ENCODE peak calls at places on chromosomes 5 and 9, in six cellular contexts. T is SJSA1, L is NCI-H748 treated with DMSO at 0.1 percent for 48 hours, P is H54, H is IMR-90, R is Kasumi-1. M is an unnamed sample.

GRCh38 chr5:114362197-114362976 is 517 bp downstream of the KCNN2 start:
- DNase-seq in T (peak), L (no peak), P (no peak), H (peak), R (no peak), M (no peak)

GRCh38 chr9:71758785-71759184 is 9.5 kb downstream of the CEMIP2 start:
- DNase-seq in T (no peak), L (peak), P (no peak), H (peak), R (no peak), M (peak)

GRCh38 chr5:173456751-173457171 is 128.5 kb upstream of the STC2 start:
- DNase-seq in T (peak), L (no peak), P (no peak), H (peak), R (peak), M (no peak)

GRCh38 chr5:179914032-179914755 is 6.5 kb upstream of the TBC1D9B start:
- DNase-seq in T (no peak), L (no peak), P (peak), H (peak), R (peak), M (no peak)

GRCh38 chr5:119269061-119269579 is 86.7 kb upstream of the TNFAIP8 start:
- DNase-seq in T (no peak), L (peak), P (no peak), H (peak), R (peak), M (no peak)

GRCh38 chr9:106830527-106831140 is 32.3 kb upstream of the ZNF462 start:
- DNase-seq in T (no peak), L (no peak), P (no peak), H (no peak), R (peak), M (no peak)

GRCh38 chr5:132883261-132883834 is 9.9 kb downstream of the LEAP2 start:
- DNase-seq in T (peak), L (peak), P (peak), H (peak), R (peak), M (no peak)

GRCh38 chr5:68542207-68542606 is 326.7 kb downstream of the PIK3R1 start:
- DNase-seq in T (no peak), L (no peak), P (no peak), H (peak), R (no peak), M (no peak)

GRCh38 chr9:100317706-100318105 is 35.0 kb downstream of the TEX10 start:
- DNase-seq in T (no peak), L (no peak), P (no peak), H (no peak), R (no peak), M (no peak)

GRCh38 chr5:142170254-142170953 is 61.8 kb downstream of the NDFIP1 start:
- DNase-seq in T (no peak), L (no peak), P (no peak), H (no peak), R (no peak), M (no peak)

GRCh38 chr9:127225747-127226646 is 38.6 kb upstream of the GARNL3 start:
- DNase-seq in T (no peak), L (no peak), P (peak), H (peak), R (peak), M (no peak)

GRCh38 chr9:126957687-126958053 is 43.1 kb downstream of the RALGPS1 start:
- DNase-seq in T (peak), L (no peak), P (peak), H (peak), R (no peak), M (peak)

GRCh38 chr5:170467000-170467707 is 36.7 kb upstream of the KCNIP1 start:
- DNase-seq in T (peak), L (no peak), P (peak), H (peak), R (peak), M (peak)

GRCh38 chr5:54693936-54694510 is 176.5 kb downstream of the SNX18 start:
- DNase-seq in T (no peak), L (no peak), P (no peak), H (no peak), R (no peak), M (no peak)

GRCh38 chr9:125444166-125444565 is 182.5 kb downstream of the GAPVD1 start:
- DNase-seq in T (no peak), L (no peak), P (no peak), H (no peak), R (no peak), M (no peak)

GRCh38 chr5:142233083-142234032 is 91.5 kb downstream of the SPRY4 start:
- DNase-seq in T (no peak), L (no peak), P (no peak), H (no peak), R (no peak), M (no peak)

GRCh38 chr5:38929838-38930237 is 84.0 kb downstream of the OSMR start:
- DNase-seq in T (no peak), L (no peak), P (no peak), H (no peak), R (no peak), M (no peak)

GRCh38 chr9:27371382-27371781 is 74.4 kb upstream of the EQTN start:
- DNase-seq in T (no peak), L (no peak), P (no peak), H (no peak), R (no peak), M (no peak)

GRCh38 chr9:16825364-16825763 is 45.1 kb downstream of the BNC2 start:
- DNase-seq in T (peak), L (no peak), P (no peak), H (peak), R (no peak), M (no peak)

GRCh38 chr9:89864731-89865130 is 259.9 kb downstream of the GADD45G start:
- DNase-seq in T (no peak), L (no peak), P (no peak), H (no peak), R (no peak), M (no peak)

GRCh38 chr9:82129708-82130107 is 141.1 kb downstream of the SPATA31D1 start:
- DNase-seq in T (no peak), L (no peak), P (no peak), H (no peak), R (no peak), M (no peak)

GRCh38 chr9:129933215-129933614 is 98.0 kb downstream of the USP20 start:
- DNase-seq in T (no peak), L (no peak), P (no peak), H (no peak), R (no peak), M (no peak)

GRCh38 chr9:127854169-127854833 is at the start of gene ENG:
- DNase-seq in T (peak), L (no peak), P (peak), H (peak), R (peak), M (peak)

GRCh38 chr9:35488566-35489312 is 1.2 kb upstream of the RUSC2 start:
- DNase-seq in T (no peak), L (no peak), P (no peak), H (no peak), R (no peak), M (no peak)

GRCh38 chr5:150208187-150209015 is 18.5 kb downstream of the SLC6A7 start:
- DNase-seq in T (peak), L (no peak), P (peak), H (peak), R (no peak), M (no peak)

M was measured in COLO829.